ENCODE peak calls at places on chromosomes 3 and 15, in seven cellular contexts. O is A549, M is HCT116, P is fibroblast of lung, X is hepatocyte, R is endothelial cell of umbilical vein, V is OCI-LY7. Q is an unnamed sample. For H3K4me1, the result is how much of the 10 kb centered on the place peaks cover.

GRCh38 chr15:31471731-31472430 is 145.2 kb downstream of the KLF13 start:
- DNase-seq in O (no peak), M (no peak), P (peak), X (no peak), R (no peak), V (no peak), Q (no peak)

GRCh38 chr15:69996842-69997478 is 100.8 kb downstream of the TLE3 start:
- DNase-seq in O (no peak), M (no peak), P (no peak), X (peak), R (no peak), V (no peak), Q (peak)

GRCh38 chr3:43117257-43117656 is 11.4 kb upstream of the POMGNT2 start:
- DNase-seq in O (no peak), M (no peak), P (no peak), X (no peak), R (no peak), V (no peak), Q (no peak)

GRCh38 chr15:25170781-25171110 is 216.0 kb downstream of the SNRPN start:
- DNase-seq in O (no peak), M (no peak), P (no peak), X (peak), R (no peak), V (no peak), Q (no peak)

GRCh38 chr3:196837819-196838420 is 29.8 kb upstream of the SENP5 start:
- DNase-seq in O (peak), M (peak), P (peak), X (peak), R (peak), V (peak), Q (peak)

GRCh38 chr3:112569265-112569664 is 7.4 kb downstream of the SLC35A5 start:
- DNase-seq in O (no peak), M (no peak), P (no peak), X (no peak), R (peak), V (no peak), Q (no peak)

GRCh38 chr15:70243686-70244540 is 146.2 kb upstream of the TLE3 start:
- DNase-seq in O (no peak), M (no peak), P (no peak), X (peak), R (no peak), V (no peak), Q (peak)

GRCh38 chr3:7568526-7569184 is 707.7 kb downstream of the GRM7 start:
- DNase-seq in O (no peak), M (no peak), P (no peak), X (no peak), R (no peak), V (no peak), Q (no peak)

GRCh38 chr3:58333206-58334012 is 717 bp downstream of the PXK start:
- DNase-seq in O (peak), M (no peak), P (no peak), X (peak), R (peak), V (peak), Q (no peak)

GRCh38 chr3:146161725-146162047 is 702 bp upstream of the PLOD2 start:
- DNase-seq in O (peak), M (no peak), P (peak), X (peak), R (peak), V (no peak), Q (no peak)

GRCh38 chr3:59052803-59053411 is 3.1 kb upstream of the CFAP20DC start:
- DNase-seq in O (peak), M (peak), P (peak), X (peak), R (peak), V (peak), Q (no peak)

GRCh38 chr15:101209285-101209821 is 42.5 kb downstream of the CHSY1 start:
- DNase-seq in O (no peak), M (no peak), P (no peak), X (no peak), R (peak), V (no peak), Q (no peak)
- H3K4me1 ChIP-seq in O (under half), M (under half), P (under half), X (under half), R (under half), V (under half), Q (under half)

GRCh38 chr15:68057758-68058157 is 3.6 kb downstream of the PIAS1 start:
- DNase-seq in O (no peak), M (no peak), P (no peak), X (no peak), R (no peak), V (no peak), Q (no peak)

GRCh38 chr15:68056097-68056865 is 2.2 kb downstream of the PIAS1 start:
- DNase-seq in O (no peak), M (no peak), P (peak), X (no peak), R (no peak), V (no peak), Q (no peak)

GRCh38 chr15:68055224-68055705 is 1.1 kb downstream of the PIAS1 start:
- DNase-seq in O (peak), M (no peak), P (peak), X (peak), R (peak), V (peak), Q (peak)

GRCh38 chr15:68054658-68055223 is 626 bp downstream of the PIAS1 start:
- DNase-seq in O (peak), M (no peak), P (peak), X (peak), R (peak), V (peak), Q (peak)

DNA sequence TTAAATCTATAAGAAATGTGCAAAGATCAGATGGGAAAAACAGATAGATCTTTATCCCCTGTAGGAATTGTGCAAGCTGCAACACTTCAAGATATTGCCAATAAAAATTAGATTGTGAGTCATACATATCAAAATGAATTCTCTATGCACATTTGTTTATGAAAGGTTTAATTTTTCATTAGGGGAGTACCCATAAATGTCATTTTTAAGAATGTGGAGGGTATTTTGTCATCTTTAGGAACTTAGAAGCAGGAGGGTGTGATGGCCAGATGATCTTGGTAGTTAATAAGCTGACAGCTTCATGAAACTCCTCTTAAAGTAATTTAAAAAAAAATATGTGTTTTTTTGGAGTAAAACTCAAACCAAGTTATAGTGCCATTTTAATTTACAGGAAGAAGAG is 3.0 kb downstream of the PIAS1 start:
- DNase-seq in O (no peak), M (no peak), P (no peak), X (no peak), R (no peak), V (no peak), Q (peak)
- H3K4me2 ChIP-seq in O (peak), M (no peak), P (peak), X (peak), R (no peak), V (peak), Q (peak)

DNA sequence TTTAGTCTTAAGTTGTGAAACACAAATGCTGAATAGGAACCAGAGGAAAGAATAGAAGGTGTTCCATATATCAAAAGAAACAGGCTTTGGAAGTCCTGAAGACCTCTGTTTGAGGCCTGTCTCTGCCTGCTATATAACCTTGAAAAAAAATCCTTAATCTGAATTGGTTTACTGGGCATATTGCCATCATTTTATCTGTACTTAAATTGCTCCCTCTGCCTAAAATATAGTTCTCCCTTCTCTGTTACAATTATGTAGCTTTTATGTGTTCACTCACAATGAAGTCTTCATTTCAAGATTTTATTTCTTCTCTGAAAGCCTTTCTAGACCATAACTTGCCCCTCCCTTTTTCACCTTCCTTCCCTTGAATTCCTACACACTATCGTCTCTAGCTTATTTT is 21.2 kb downstream of the ARL13B start:
- DNase-seq in O (no peak), M (no peak), P (no peak), X (no peak), R (no peak), V (no peak), Q (no peak)
- H3K4me1 ChIP-seq in O (under half), M (under half), P (under half), X (under half), R (under half), V (under half), Q (under half)

DNA sequence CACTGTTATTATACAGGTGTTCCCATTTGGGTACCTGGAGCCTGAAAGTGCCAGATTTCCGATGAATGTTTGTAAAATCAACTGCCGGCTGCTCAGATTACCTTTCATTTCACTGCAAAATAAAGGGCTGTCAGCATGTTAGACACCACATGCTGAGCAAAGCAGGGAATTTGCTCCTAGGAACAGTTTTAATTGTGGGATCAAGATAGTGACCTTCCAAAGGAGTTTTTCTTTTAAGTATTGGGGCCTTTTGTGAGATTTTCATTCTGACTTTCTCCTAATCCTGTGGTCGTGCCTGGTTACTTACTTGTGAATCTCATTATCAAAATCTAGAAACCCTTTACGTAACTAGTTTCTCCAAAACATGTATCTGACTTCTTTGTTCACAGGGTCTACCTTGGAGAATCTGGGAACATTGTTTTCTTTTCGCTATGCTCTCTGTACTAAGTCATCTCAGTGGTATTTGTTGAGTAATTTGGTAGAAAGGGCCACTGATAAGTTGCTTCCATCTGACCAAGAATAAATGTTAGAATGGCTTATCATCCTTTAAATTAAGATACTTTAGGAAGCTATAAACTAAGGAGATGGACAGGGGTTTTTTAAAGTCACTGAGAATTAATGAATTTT is 40.8 kb upstream of the LRTM1 start:
- DNase-seq in O (no peak), M (no peak), P (peak), X (no peak), R (no peak), V (no peak), Q (no peak)
- H3K4me2 ChIP-seq in O (no peak), M (no peak), P (no peak), X (peak), R (no peak), V (no peak), Q (no peak)

GRCh38 chr3:140577911-140578310 is 100.0 kb upstream of the TRIM42 start:
- DNase-seq in O (no peak), M (no peak), P (no peak), X (no peak), R (no peak), V (no peak), Q (no peak)
- H3K4me1 ChIP-seq in O (under half), M (under half), P (under half), X (under half), R (under half), V (under half), Q (under half)

GRCh38 chr3:27607370-27607769 is 114.8 kb downstream of the EOMES start:
- DNase-seq in O (peak), M (no peak), P (peak), X (no peak), R (peak), V (no peak), Q (no peak)
- H3K4me2 ChIP-seq in O (peak), M (no peak), P (no peak), X (no peak), R (peak), V (no peak), Q (no peak)

GRCh38 chr3:50389368-50389767 is 30.0 kb upstream of the TMEM115 start:
- DNase-seq in O (no peak), M (no peak), P (no peak), X (no peak), R (no peak), V (no peak), Q (no peak)
- H3K4me1 ChIP-seq in O (under half), M (under half), P (under half), X (under half), R (under half), V (under half), Q (under half)

DNA sequence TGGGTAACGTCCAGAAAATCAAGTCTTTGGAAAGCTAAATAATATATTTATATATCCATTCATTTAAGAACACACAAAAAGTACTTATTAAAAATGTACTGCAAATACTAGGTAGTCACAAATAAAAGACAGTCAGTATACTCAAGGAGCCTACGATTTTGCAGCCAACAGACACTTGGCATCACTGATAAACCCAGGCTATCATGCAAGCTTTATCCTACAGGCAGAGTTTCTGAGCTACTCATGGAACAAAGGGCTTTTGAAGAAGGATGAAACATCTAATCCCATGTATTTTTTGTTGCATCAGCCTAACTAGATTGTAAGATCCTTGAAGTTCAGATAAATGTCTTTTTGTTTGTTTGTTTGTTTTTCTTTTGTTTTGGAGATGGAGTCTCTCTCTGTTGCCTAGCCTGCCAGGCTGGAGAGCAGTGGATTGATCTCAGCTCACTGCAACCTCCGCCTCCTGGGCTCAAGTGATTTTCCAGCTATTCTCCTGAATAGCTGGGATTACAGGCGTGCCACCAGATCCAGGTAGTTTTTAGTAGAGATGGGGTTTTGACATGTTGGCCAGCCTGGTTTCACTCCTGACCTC is 319.4 kb upstream of the MDFIC2 start:
- DNase-seq in O (no peak), M (no peak), P (no peak), X (no peak), R (no peak), V (no peak), Q (no peak)
- H3K4me2 ChIP-seq in O (no peak), M (no peak), P (no peak), X (no peak), R (no peak), V (no peak), Q (no peak)

GRCh38 chr3:11591006-11591360 is 52.7 kb downstream of the VGLL4 start:
- DNase-seq in O (no peak), M (no peak), P (peak), X (no peak), R (no peak), V (no peak), Q (no peak)

GRCh38 chr3:11592460-11593298 is 51.0 kb downstream of the VGLL4 start:
- DNase-seq in O (no peak), M (no peak), P (peak), X (no peak), R (peak), V (no peak), Q (no peak)

GRCh38 chr3:11591401-11592266 is 52.1 kb downstream of the VGLL4 start:
- DNase-seq in O (no peak), M (peak), P (peak), X (peak), R (peak), V (no peak), Q (peak)

GRCh38 chr3:11596387-11596786 is 47.3 kb downstream of the VGLL4 start:
- DNase-seq in O (no peak), M (no peak), P (no peak), X (no peak), R (no peak), V (no peak), Q (no peak)

DNA sequence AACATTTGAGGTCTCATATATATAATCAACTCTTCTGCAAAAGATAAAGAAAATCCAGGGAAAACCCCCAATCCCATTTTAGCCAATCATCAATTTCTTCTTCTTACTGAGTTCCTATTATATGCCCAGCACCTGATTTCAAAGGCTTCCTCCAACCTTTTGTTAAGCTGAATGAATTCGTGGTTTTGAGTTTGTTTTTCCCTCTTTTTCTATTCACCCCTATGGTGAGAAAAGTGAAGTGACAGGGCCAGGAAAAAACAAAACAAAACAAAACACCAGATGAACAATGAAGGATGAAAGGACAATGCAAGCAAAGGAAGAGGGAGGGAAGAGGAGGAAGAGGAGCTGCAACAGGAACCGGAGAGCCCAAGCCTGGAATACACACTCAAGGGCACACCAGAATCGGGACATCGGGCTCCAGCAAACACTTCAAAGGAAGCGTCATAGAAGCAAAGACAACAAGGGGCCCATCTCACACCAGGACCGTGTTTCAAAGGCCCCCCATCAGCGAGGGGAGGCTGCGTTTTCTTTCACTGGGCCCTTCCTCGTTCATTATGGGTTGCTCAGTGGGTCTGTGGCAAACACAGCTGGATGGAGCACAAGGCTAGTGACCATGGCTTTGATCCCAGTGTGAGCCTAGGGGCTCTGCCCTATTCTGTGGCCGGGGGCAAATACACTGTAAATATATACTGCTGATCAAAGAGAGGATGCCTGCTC is 50.2 kb downstream of the VGLL4 start:
- DNase-seq in O (no peak), M (no peak), P (no peak), X (no peak), R (peak), V (no peak), Q (no peak)
- H3K4me1 ChIP-seq in O (under half), M (under half), P (under half), X (under half), R (under half), V (under half), Q (under half)

Q was measured in PC-9.